ENCODE peak calls at places on chromosome X, in ten cellular contexts. One of them, this sample, is unnamed.
A peak's percentile ranks its signal among the peaks of the same experiment; 100 is the strongest.

GRCh38 chrX:40581333-40581910 is 652 bp downstream of the ATP6AP2 start:
- DNase-seq in ELF-1: no peak
- DNase-seq in NCI-H2081: no peak
- DNase-seq in HFF-Myc: no peak
- DNase-seq in nucleus accumbens: no peak
- DNase-seq in neural progenitor cell: no peak
- DNase-seq in AG10803: peak; percentile 47
- DNase-seq in G401: no peak
- DNase-seq in NCI-H1092: no peak
- DNase-seq in bronchial epithelial cell: peak; percentile 58
- DNase-seq in this sample: no peak

GRCh38 chrX:54842638-54843037 is 35.1 kb downstream of the MAGED2 start:
- DNase-seq in ELF-1: no peak
- DNase-seq in NCI-H2081: no peak
- DNase-seq in HFF-Myc: no peak
- DNase-seq in nucleus accumbens: no peak
- DNase-seq in neural progenitor cell: no peak
- DNase-seq in AG10803: no peak
- DNase-seq in G401: no peak
- DNase-seq in NCI-H1092: no peak
- DNase-seq in bronchial epithelial cell: no peak
- DNase-seq in this sample: no peak

GRCh38 chrX:23736030-23736429 is 7.0 kb downstream of the ACOT9 start:
- DNase-seq in ELF-1: no peak
- DNase-seq in NCI-H2081: no peak
- DNase-seq in HFF-Myc: no peak
- DNase-seq in nucleus accumbens: no peak
- DNase-seq in neural progenitor cell: no peak
- DNase-seq in AG10803: no peak
- DNase-seq in G401: no peak
- DNase-seq in NCI-H1092: no peak
- DNase-seq in bronchial epithelial cell: no peak
- DNase-seq in this sample: no peak

GRCh38 chrX:45824471-45824870 is 623.8 kb upstream of the DIPK2B start:
- DNase-seq in ELF-1: peak; percentile 70
- DNase-seq in NCI-H2081: no peak
- DNase-seq in HFF-Myc: peak; percentile 69
- DNase-seq in nucleus accumbens: no peak
- DNase-seq in neural progenitor cell: peak; percentile 30
- DNase-seq in AG10803: peak; percentile 86
- DNase-seq in G401: peak; percentile 60
- DNase-seq in NCI-H1092: no peak
- DNase-seq in bronchial epithelial cell: peak; percentile 95
- DNase-seq in this sample: no peak

GRCh38 chrX:121755541-121755940 is 708.1 kb downstream of the GLUD2 start:
- DNase-seq in ELF-1: peak; percentile 21
- DNase-seq in NCI-H2081: no peak
- DNase-seq in HFF-Myc: no peak
- DNase-seq in nucleus accumbens: no peak
- DNase-seq in neural progenitor cell: peak; percentile 1
- DNase-seq in AG10803: peak; percentile 2
- DNase-seq in G401: no peak
- DNase-seq in NCI-H1092: no peak
- DNase-seq in bronchial epithelial cell: no peak
- DNase-seq in this sample: no peak

GRCh38 chrX:16826207-16826606 is 39.9 kb downstream of the TXLNG start:
- DNase-seq in ELF-1: peak; percentile 24
- DNase-seq in NCI-H2081: peak; percentile 19
- DNase-seq in HFF-Myc: no peak
- DNase-seq in nucleus accumbens: no peak
- DNase-seq in neural progenitor cell: peak; percentile 36
- DNase-seq in AG10803: peak; percentile 58
- DNase-seq in G401: peak; percentile 59
- DNase-seq in NCI-H1092: no peak
- DNase-seq in bronchial epithelial cell: peak; percentile 43
- DNase-seq in this sample: no peak

GRCh38 chrX:1086444-1087409 is 125.7 kb downstream of the CRLF2 start:
- DNase-seq in ELF-1: no peak
- DNase-seq in NCI-H2081: no peak
- DNase-seq in HFF-Myc: peak; percentile 60
- DNase-seq in nucleus accumbens: no peak
- DNase-seq in neural progenitor cell: no peak
- DNase-seq in AG10803: peak; percentile 16
- DNase-seq in G401: no peak
- DNase-seq in NCI-H1092: no peak
- DNase-seq in bronchial epithelial cell: peak; percentile 16
- DNase-seq in this sample: no peak

GRCh38 chrX:138710866-138711331 is 618 bp downstream of the FGF13 start:
- DNase-seq in ELF-1: peak; percentile 69
- DNase-seq in NCI-H2081: no peak
- DNase-seq in HFF-Myc: no peak
- DNase-seq in nucleus accumbens: no peak
- DNase-seq in neural progenitor cell: peak; percentile 57
- DNase-seq in AG10803: no peak
- DNase-seq in G401: no peak
- DNase-seq in NCI-H1092: no peak
- DNase-seq in bronchial epithelial cell: no peak
- DNase-seq in this sample: no peak

GRCh38 chrX:24761306-24761705 is 67.6 kb downstream of the POLA1 start:
- DNase-seq in ELF-1: no peak
- DNase-seq in NCI-H2081: no peak
- DNase-seq in HFF-Myc: no peak
- DNase-seq in nucleus accumbens: no peak
- DNase-seq in neural progenitor cell: no peak
- DNase-seq in AG10803: no peak
- DNase-seq in G401: no peak
- DNase-seq in NCI-H1092: no peak
- DNase-seq in bronchial epithelial cell: no peak
- DNase-seq in this sample: no peak

GRCh38 chrX:76555816-76556215 is 128.3 kb downstream of the MAGEE1 start:
- DNase-seq in ELF-1: peak; percentile 62
- DNase-seq in NCI-H2081: peak; percentile 26
- DNase-seq in HFF-Myc: no peak
- DNase-seq in nucleus accumbens: no peak
- DNase-seq in neural progenitor cell: peak; percentile 78
- DNase-seq in AG10803: peak; percentile 3
- DNase-seq in G401: peak; percentile 0
- DNase-seq in NCI-H1092: no peak
- DNase-seq in bronchial epithelial cell: peak; percentile 9
- DNase-seq in this sample: no peak

GRCh38 chrX:27746516-27746915 is 61.3 kb upstream of the MAGEB10 start:
- DNase-seq in ELF-1: no peak
- DNase-seq in NCI-H2081: no peak
- DNase-seq in HFF-Myc: no peak
- DNase-seq in nucleus accumbens: no peak
- DNase-seq in neural progenitor cell: no peak
- DNase-seq in AG10803: no peak
- DNase-seq in G401: no peak
- DNase-seq in NCI-H1092: no peak
- DNase-seq in bronchial epithelial cell: no peak
- DNase-seq in this sample: no peak

GRCh38 chrX:152637649-152638442 is at the start of gene GABRQ:
- DNase-seq in ELF-1: peak; percentile 97
- DNase-seq in NCI-H2081: no peak
- DNase-seq in HFF-Myc: no peak
- DNase-seq in nucleus accumbens: peak; percentile 63
- DNase-seq in neural progenitor cell: peak; percentile 93
- DNase-seq in AG10803: peak; percentile 0
- DNase-seq in G401: no peak
- DNase-seq in NCI-H1092: peak; percentile 84
- DNase-seq in bronchial epithelial cell: peak; percentile 7
- DNase-seq in this sample: peak; percentile 44

GRCh38 chrX:12497832-12498591 is 293.2 kb upstream of the PRPS2 start:
- DNase-seq in ELF-1: peak; percentile 72
- DNase-seq in NCI-H2081: no peak
- DNase-seq in HFF-Myc: no peak
- DNase-seq in nucleus accumbens: no peak
- DNase-seq in neural progenitor cell: peak; percentile 47
- DNase-seq in AG10803: no peak
- DNase-seq in G401: no peak
- DNase-seq in NCI-H1092: no peak
- DNase-seq in bronchial epithelial cell: no peak
- DNase-seq in this sample: no peak

GRCh38 chrX:69082055-69082752 is 83.0 kb downstream of the PJA1 start:
- DNase-seq in ELF-1: peak; percentile 10
- DNase-seq in NCI-H2081: no peak
- DNase-seq in HFF-Myc: no peak
- DNase-seq in nucleus accumbens: no peak
- DNase-seq in neural progenitor cell: no peak
- DNase-seq in AG10803: no peak
- DNase-seq in G401: no peak
- DNase-seq in NCI-H1092: no peak
- DNase-seq in bronchial epithelial cell: no peak
- DNase-seq in this sample: no peak

GRCh38 chrX:154412468-154412867 is 1.1 kb downstream of the TAFAZZIN start:
- DNase-seq in ELF-1: no peak
- DNase-seq in NCI-H2081: no peak
- DNase-seq in HFF-Myc: no peak
- DNase-seq in nucleus accumbens: no peak
- DNase-seq in neural progenitor cell: no peak
- DNase-seq in AG10803: peak; percentile 17
- DNase-seq in G401: no peak
- DNase-seq in NCI-H1092: no peak
- DNase-seq in bronchial epithelial cell: no peak
- DNase-seq in this sample: no peak

GRCh38 chrX:335758-336155 is 17.2 kb upstream of the GTPBP6 start:
- DNase-seq in ELF-1: no peak
- DNase-seq in NCI-H2081: no peak
- DNase-seq in HFF-Myc: no peak
- DNase-seq in nucleus accumbens: no peak
- DNase-seq in neural progenitor cell: no peak
- DNase-seq in AG10803: no peak
- DNase-seq in G401: no peak
- DNase-seq in NCI-H1092: no peak
- DNase-seq in bronchial epithelial cell: no peak
- DNase-seq in this sample: no peak

GRCh38 chrX:96843566-96843965 is 40.1 kb upstream of the RPA4 start:
- DNase-seq in ELF-1: peak; percentile 86
- DNase-seq in NCI-H2081: no peak
- DNase-seq in HFF-Myc: no peak
- DNase-seq in nucleus accumbens: no peak
- DNase-seq in neural progenitor cell: peak; percentile 67
- DNase-seq in AG10803: no peak
- DNase-seq in G401: no peak
- DNase-seq in NCI-H1092: no peak
- DNase-seq in bronchial epithelial cell: no peak
- DNase-seq in this sample: no peak

GRCh38 chrX:53036149-53036548 is 12.4 kb upstream of the GPR173 start:
- DNase-seq in ELF-1: no peak
- DNase-seq in NCI-H2081: no peak
- DNase-seq in HFF-Myc: no peak
- DNase-seq in nucleus accumbens: no peak
- DNase-seq in neural progenitor cell: no peak
- DNase-seq in AG10803: no peak
- DNase-seq in G401: no peak
- DNase-seq in NCI-H1092: no peak
- DNase-seq in bronchial epithelial cell: no peak
- DNase-seq in this sample: no peak

GRCh38 chrX:10168226-10168625 is 11.5 kb downstream of the CLCN4 start:
- DNase-seq in ELF-1: no peak
- DNase-seq in NCI-H2081: no peak
- DNase-seq in HFF-Myc: no peak
- DNase-seq in nucleus accumbens: no peak
- DNase-seq in neural progenitor cell: no peak
- DNase-seq in AG10803: peak; percentile 44
- DNase-seq in G401: no peak
- DNase-seq in NCI-H1092: no peak
- DNase-seq in bronchial epithelial cell: no peak
- DNase-seq in this sample: no peak

GRCh38 chrX:45479196-45479834 is 278.6 kb upstream of the DIPK2B start:
- DNase-seq in ELF-1: no peak
- DNase-seq in NCI-H2081: no peak
- DNase-seq in HFF-Myc: peak; percentile 61
- DNase-seq in nucleus accumbens: no peak
- DNase-seq in neural progenitor cell: no peak
- DNase-seq in AG10803: peak; percentile 92
- DNase-seq in G401: no peak
- DNase-seq in NCI-H1092: no peak
- DNase-seq in bronchial epithelial cell: peak; percentile 86
- DNase-seq in this sample: no peak

GRCh38 chrX:44945736-44946135 is 72.7 kb downstream of the KDM6A start:
- DNase-seq in ELF-1: no peak
- DNase-seq in NCI-H2081: no peak
- DNase-seq in HFF-Myc: no peak
- DNase-seq in nucleus accumbens: no peak
- DNase-seq in neural progenitor cell: no peak
- DNase-seq in AG10803: no peak
- DNase-seq in G401: no peak
- DNase-seq in NCI-H1092: no peak
- DNase-seq in bronchial epithelial cell: no peak
- DNase-seq in this sample: no peak

GRCh38 chrX:103002576-103002975 is 61.4 kb downstream of the BEX1 start:
- DNase-seq in ELF-1: no peak
- DNase-seq in NCI-H2081: no peak
- DNase-seq in HFF-Myc: no peak
- DNase-seq in nucleus accumbens: no peak
- DNase-seq in neural progenitor cell: no peak
- DNase-seq in AG10803: peak; percentile 16
- DNase-seq in G401: no peak
- DNase-seq in NCI-H1092: no peak
- DNase-seq in bronchial epithelial cell: no peak
- DNase-seq in this sample: no peak

GRCh38 chrX:72545990-72546389 is 26.7 kb downstream of the HDAC8 start:
- DNase-seq in ELF-1: no peak
- DNase-seq in NCI-H2081: no peak
- DNase-seq in HFF-Myc: no peak
- DNase-seq in nucleus accumbens: no peak
- DNase-seq in neural progenitor cell: no peak
- DNase-seq in AG10803: no peak
- DNase-seq in G401: no peak
- DNase-seq in NCI-H1092: peak; percentile 16
- DNase-seq in bronchial epithelial cell: no peak
- DNase-seq in this sample: no peak

GRCh38 chrX:15441464-15441863 is 51.7 kb downstream of the PIR start:
- DNase-seq in ELF-1: no peak
- DNase-seq in NCI-H2081: no peak
- DNase-seq in HFF-Myc: no peak
- DNase-seq in nucleus accumbens: no peak
- DNase-seq in neural progenitor cell: peak; percentile 42
- DNase-seq in AG10803: no peak
- DNase-seq in G401: no peak
- DNase-seq in NCI-H1092: no peak
- DNase-seq in bronchial epithelial cell: no peak
- DNase-seq in this sample: no peak

GRCh38 chrX:2962346-2962745 is 33.2 kb upstream of the ARSD start:
- DNase-seq in ELF-1: peak; percentile 67
- DNase-seq in NCI-H2081: no peak
- DNase-seq in HFF-Myc: no peak
- DNase-seq in nucleus accumbens: no peak
- DNase-seq in neural progenitor cell: no peak
- DNase-seq in AG10803: no peak
- DNase-seq in G401: no peak
- DNase-seq in NCI-H1092: no peak
- DNase-seq in bronchial epithelial cell: no peak
- DNase-seq in this sample: no peak

GRCh38 chrX:23901805-23902204 is 5.9 kb downstream of the APOO start:
- DNase-seq in ELF-1: peak; percentile 79
- DNase-seq in NCI-H2081: peak; percentile 10
- DNase-seq in HFF-Myc: no peak
- DNase-seq in nucleus accumbens: peak; percentile 2
- DNase-seq in neural progenitor cell: peak; percentile 88
- DNase-seq in AG10803: peak; percentile 78
- DNase-seq in G401: peak; percentile 52
- DNase-seq in NCI-H1092: no peak
- DNase-seq in bronchial epithelial cell: peak; percentile 78
- DNase-seq in this sample: no peak

GRCh38 chrX:68084765-68085164 is 348.5 kb downstream of the OPHN1 start:
- DNase-seq in ELF-1: no peak
- DNase-seq in NCI-H2081: no peak
- DNase-seq in HFF-Myc: peak; percentile 4
- DNase-seq in nucleus accumbens: no peak
- DNase-seq in neural progenitor cell: no peak
- DNase-seq in AG10803: peak; percentile 84
- DNase-seq in G401: no peak
- DNase-seq in NCI-H1092: no peak
- DNase-seq in bronchial epithelial cell: peak; percentile 24
- DNase-seq in this sample: no peak

GRCh38 chrX:66074920-66075879 is 35.3 kb upstream of the VSIG4 start:
- DNase-seq in ELF-1: no peak
- DNase-seq in NCI-H2081: no peak
- DNase-seq in HFF-Myc: no peak
- DNase-seq in nucleus accumbens: no peak
- DNase-seq in neural progenitor cell: no peak
- DNase-seq in AG10803: no peak
- DNase-seq in G401: no peak
- DNase-seq in NCI-H1092: no peak
- DNase-seq in bronchial epithelial cell: no peak
- DNase-seq in this sample: peak; percentile 2